ENCODE peak calls at places on chromosomes 3 and 15, in six cellular contexts. L is GM23338; D is AML-193; R is stomach; S is stimulated activated CD4-positive, alpha-beta T cell treated with anti-CD3 and anti-CD28 coated beads, Interleukin-15, amount 100 ng/mL, for 1 hour; Q is kidney tubule cell. O is an unnamed sample.

GRCh38 chr3:112289011-112289410 is 5.0 kb downstream of the SLC9C1 start:
- DNase-seq in L (no peak), S (no peak), Q (no peak), R (no peak), D (no peak), O (no peak)

GRCh38 chr15:33932734-33933133 is 35.6 kb upstream of the CHRM5 start:
- DNase-seq in R (no peak), Q (no peak), S (no peak), D (no peak), L (no peak), O (no peak)

GRCh38 chr3:72379500-72380187 is 468.6 kb downstream of the SHQ1 start:
- DNase-seq in L (no peak), Q (no peak), S (no peak), D (no peak), R (no peak), O (no peak)

GRCh38 chr15:31484369-31484951 is 157.8 kb downstream of the KLF13 start:
- DNase-seq in Q (no peak), S (no peak), R (peak), D (no peak), L (no peak), O (peak)

GRCh38 chr3:126351086-126351770 is 6.0 kb downstream of the KLF15 start:
- DNase-seq in R (no peak), S (no peak), L (no peak), Q (no peak), D (no peak), O (no peak)

GRCh38 chr3:136982520-136983138 is 24.8 kb downstream of the IL20RB start:
- DNase-seq in L (no peak), R (no peak), S (no peak), D (no peak), Q (no peak), O (no peak)

GRCh38 chr3:99720985-99721632 is 82.7 kb downstream of the COL8A1 start:
- DNase-seq in Q (peak), L (no peak), S (no peak), D (no peak), R (no peak), O (no peak)

GRCh38 chr3:56806407-56806806 is 4.7 kb upstream of the ARHGEF3 start:
- DNase-seq in S (no peak), L (no peak), R (no peak), Q (no peak), D (no peak), O (no peak)

GRCh38 chr15:40100133-40100946 is 8.3 kb downstream of the BMF start:
- DNase-seq in S (no peak), Q (no peak), L (no peak), R (no peak), D (no peak), O (no peak)

GRCh38 chr3:45552773-45553371 is 41.7 kb upstream of the LIMD1 start:
- DNase-seq in Q (no peak), S (no peak), D (no peak), R (no peak), L (no peak), O (peak)

GRCh38 chr3:184154909-184155643 is at the start of gene DVL3:
- DNase-seq in Q (peak), L (peak), D (peak), R (peak), S (peak), O (peak)

GRCh38 chr15:69916169-69916785 is 181.4 kb downstream of the TLE3 start:
- DNase-seq in S (no peak), L (no peak), R (no peak), D (no peak), Q (no peak), O (peak)